ENCODE peak calls at places on chromosomes 2 and 18, in ten cellular contexts. X is spleen; F is GM12864; P is fibroblast of the aortic adventitia; K is HAP-1; E is epithelial cell of esophagus; U is naive B cell; A is germinal center; Z is amniotic epithelial cell; V is activated naive CD4-positive, alpha-beta T cell. C is an unnamed sample.

GRCh38 chr2:215476424-215476823 is 40.6 kb upstream of the FN1 start:
- DNase-seq in X (no peak), F (no peak), P (peak; percentile 14), K (no peak), E (no peak), U (no peak), A (no peak), Z (no peak), V (no peak), C (no peak)

GRCh38 chr2:98158305-98158704 is 71.3 kb downstream of the VWA3B start:
- DNase-seq in X (no peak), F (no peak), P (no peak), K (no peak), E (no peak), U (no peak), A (no peak), Z (peak; percentile 8), V (no peak), C (peak; percentile 87)

GRCh38 chr2:238260879-238261278 is 21.0 kb upstream of the HES6 start:
- DNase-seq in X (no peak), F (no peak), P (no peak), K (no peak), E (no peak), U (no peak), A (no peak), Z (no peak), V (no peak), C (no peak)

GRCh38 chr2:54106631-54107454 is 8.6 kb upstream of the ACYP2 start:
- DNase-seq in X (no peak), F (no peak), P (peak; percentile 70), K (peak; percentile 58), E (peak; percentile 66), U (peak; percentile 51), A (peak; percentile 42), Z (peak; percentile 41), V (no peak), C (peak; percentile 34)

GRCh38 chr2:54838585-54839035 is 115.1 kb downstream of the EML6 start:
- DNase-seq in X (no peak), F (peak; percentile 25), P (peak; percentile 87), K (peak; percentile 82), E (peak; percentile 77), U (peak; percentile 40), A (peak; percentile 71), Z (peak; percentile 60), V (peak; percentile 51), C (peak; percentile 15)

GRCh38 chr2:186480991-186481390 is 5.1 kb upstream of the ZC3H15 start:
- DNase-seq in X (no peak), F (no peak), P (no peak), K (no peak), E (peak; percentile 62), U (no peak), A (no peak), Z (no peak), V (no peak), C (no peak)

GRCh38 chr2:119426801-119427395 is 4.8 kb upstream of the TMEM37 start:
- DNase-seq in X (no peak), F (no peak), P (no peak), K (no peak), E (peak; percentile 26), U (no peak), A (no peak), Z (peak; percentile 84), V (no peak), C (no peak)

GRCh38 chr2:45964226-45964841 is 312.9 kb downstream of the PRKCE start:
- DNase-seq in X (peak; percentile 80), F (no peak), P (peak; percentile 97), K (no peak), E (peak; percentile 99), U (no peak), A (no peak), Z (peak; percentile 63), V (no peak), C (peak; percentile 33)

GRCh38 chr2:407630-408029 is 119.7 kb upstream of the ALKAL2 start:
- DNase-seq in X (no peak), F (no peak), P (no peak), K (no peak), E (no peak), U (no peak), A (no peak), Z (no peak), V (no peak), C (no peak)

GRCh38 chr2:209426432-209426831 is 2.6 kb downstream of the MAP2 start:
- DNase-seq in X (no peak), F (no peak), P (peak; percentile 44), K (no peak), E (peak; percentile 96), U (no peak), A (no peak), Z (no peak), V (no peak), C (no peak)

GRCh38 chr18:47679864-47680263 is 250.6 kb downstream of the SMAD2 start:
- DNase-seq in X (no peak), F (peak; percentile 19), P (no peak), K (no peak), E (no peak), U (peak; percentile 50), A (no peak), Z (no peak), V (no peak), C (no peak)

GRCh38 chr2:109174214-109174613 is 45.2 kb downstream of the SH3RF3 start:
- DNase-seq in X (no peak), F (no peak), P (peak; percentile 10), K (no peak), E (no peak), U (no peak), A (no peak), Z (no peak), V (no peak), C (no peak)

GRCh38 chr2:133652407-133652806 is 84.1 kb upstream of the NCKAP5 start:
- DNase-seq in X (no peak), F (no peak), P (peak; percentile 91), K (no peak), E (no peak), U (no peak), A (no peak), Z (no peak), V (no peak), C (no peak)